ENCODE peak calls at places on chromosomes 5 and 9, in five cellular contexts. P is NCI-H226; D is SHP77; Q is stimulated activated CD4-positive, alpha-beta T cell treated with anti-CD3 and anti-CD28 coated beads, Interleukin-4, amount 100 ng/mL, for 24 hours; H is NCI-H1092 treated with DMSO at 0.1 percent for 48 hours. T is an unnamed sample.

GRCh38 chr5:176619203-176619568 is 9.2 kb upstream of the GPRIN1 start:
- DNase-seq in P (peak), D (no peak), Q (peak), H (no peak), T (no peak)

GRCh38 chr5:150801117-150801927 is 22.8 kb downstream of the SMIM3 start:
- DNase-seq in P (peak), D (peak), Q (no peak), H (peak), T (peak)

GRCh38 chr5:56002303-56002702 is 7.5 kb upstream of the IL6ST start:
- DNase-seq in P (no peak), D (no peak), Q (no peak), H (no peak), T (no peak)

GRCh38 chr5:98510111-98510510 is 263.4 kb upstream of the RGMB start:
- DNase-seq in P (no peak), D (peak), Q (no peak), H (peak), T (no peak)

GRCh38 chr5:89037090-89037489 is 154.1 kb upstream of the MEF2C start:
- DNase-seq in P (peak), D (no peak), Q (no peak), H (no peak), T (no peak)

GRCh38 chr5:99900302-99900811 is 634.8 kb upstream of the FAM174A start:
- DNase-seq in P (peak), D (no peak), Q (no peak), H (no peak), T (peak)

GRCh38 chr5:107808671-107809137 is 138.0 kb upstream of the EFNA5 start:
- DNase-seq in P (no peak), D (no peak), Q (no peak), H (no peak), T (peak)

GRCh38 chr5:176843673-176844072 is 33.3 kb downstream of the UNC5A start:
- DNase-seq in P (no peak), D (no peak), Q (no peak), H (no peak), T (no peak)

GRCh38 chr5:155252717-155253116 is 239.2 kb downstream of the KIF4B start:
- DNase-seq in P (no peak), D (no peak), Q (no peak), H (no peak), T (no peak)

GRCh38 chr5:125685771-125686170 is 737.4 kb upstream of the GRAMD2B start:
- DNase-seq in P (no peak), D (no peak), Q (no peak), H (no peak), T (no peak)

GRCh38 chr5:177018341-177018740 is 4.2 kb upstream of the ZNF346 start:
- DNase-seq in P (no peak), D (no peak), Q (no peak), H (no peak), T (no peak)

GRCh38 chr9:90839183-90839582 is 37.6 kb downstream of the SYK start:
- DNase-seq in P (no peak), D (no peak), Q (no peak), H (no peak), T (no peak)

GRCh38 chr9:128082173-128082572 is 14.1 kb downstream of the SLC25A25 start:
- DNase-seq in P (no peak), D (peak), Q (no peak), H (no peak), T (no peak)

GRCh38 chr5:2776338-2777302 is 25.1 kb upstream of the IRX2 start:
- DNase-seq in P (no peak), D (no peak), Q (no peak), H (no peak), T (no peak)

GRCh38 chr5:56102885-56103284 is 108.1 kb upstream of the IL6ST start:
- DNase-seq in P (no peak), D (no peak), Q (no peak), H (no peak), T (no peak)

GRCh38 chr5:90488791-90489190 is 14.1 kb downstream of the POLR3G start:
- DNase-seq in P (no peak), D (no peak), Q (no peak), H (no peak), T (no peak)

GRCh38 chr5:59522201-59522831 is 371.2 kb downstream of the PDE4D start:
- DNase-seq in P (no peak), D (no peak), Q (no peak), H (no peak), T (no peak)

GRCh38 chr5:60332244-60333018 is 367.5 kb downstream of the DEPDC1B start:
- DNase-seq in P (peak), D (no peak), Q (no peak), H (no peak), T (no peak)

GRCh38 chr9:19156805-19157204 is 29.5 kb upstream of the PLIN2 start:
- DNase-seq in P (no peak), D (no peak), Q (no peak), H (no peak), T (no peak)

GRCh38 chr9:88272986-88273385 is 115.3 kb upstream of the SPIN1 start:
- DNase-seq in P (no peak), D (no peak), Q (no peak), H (no peak), T (no peak)

GRCh38 chr5:162068412-162068811 is 839 bp downstream of the GABRG2 start:
- DNase-seq in P (no peak), D (peak), Q (no peak), H (no peak), T (peak)

GRCh38 chr5:143341807-143342570 is 61.5 kb downstream of the NR3C1 start:
- DNase-seq in P (peak), D (no peak), Q (peak), H (no peak), T (no peak)

GRCh38 chr9:110101531-110102161 is 106.3 kb downstream of the C9orf152 start:
- DNase-seq in P (no peak), D (no peak), Q (no peak), H (no peak), T (no peak)